ENCODE peak calls at places on chromosomes 11 and 22, in four cellular contexts. Z, A, E and J are unnamed samples. For H3K9me3, the result is how much of the 10 kb centered on the place peaks cover.

GRCh38 chr11:63775221-63775620 is 6.6 kb upstream of the ZFTA start:
- DNase-seq in E (no peak), A (no peak), Z (no peak), J (no peak)

GRCh38 chr22:36838119-36839030 is 21.5 kb upstream of the PVALB start:
- DNase-seq in Z (no peak), A (no peak), E (no peak), J (no peak)

GRCh38 chr22:49266561-49267519 is 560.8 kb downstream of the BRD1 start:
- DNase-seq in Z (peak), A (no peak), E (no peak), J (no peak)

GRCh38 chr11:83249972-83250593 is 36.1 kb downstream of the CCDC90B start:
- DNase-seq in Z (no peak), A (peak), E (no peak), J (peak)

GRCh38 chr11:67060111-67060522 is 3.5 kb downstream of the RHOD start:
- DNase-seq in Z (no peak), E (no peak), A (no peak), J (no peak)

GRCh38 chr11:121099364-121099763 is 1.7 kb upstream of the TECTA start:
- DNase-seq in A (no peak), Z (no peak), E (no peak), J (no peak)

GRCh38 chr11:80899381-80899780 is 1458.6 kb upstream of the TENM4 start:
- DNase-seq in E (no peak), Z (no peak), A (peak), J (no peak)

GRCh38 chr11:115579181-115579825 is 75.1 kb upstream of the CADM1 start:
- DNase-seq in Z (no peak), A (no peak), E (no peak), J (no peak)

GRCh38 chr11:10326080-10326964 is 21.4 kb downstream of the ADM start:
- DNase-seq in E (peak), Z (peak), A (peak), J (no peak)

GRCh38 chr22:30261134-30261533 is 5.5 kb downstream of the OSM start:
- DNase-seq in Z (no peak), E (no peak), A (no peak), J (no peak)

GRCh38 chr11:17760102-17761029 is 25.8 kb downstream of the KCNC1 start:
- DNase-seq in A (peak), E (peak), Z (no peak), J (peak)

GRCh38 chr11:18013790-18014507 is 1.1 kb upstream of the SERGEF start:
- DNase-seq in Z (no peak), A (peak), E (no peak), J (no peak)

GRCh38 chr11:93904711-93905110 is 54.3 kb upstream of the VSTM5 start:
- DNase-seq in A (no peak), Z (no peak), E (no peak), J (no peak)

GRCh38 chr11:78208257-78209165 is 19.8 kb downstream of the USP35 start:
- DNase-seq in A (peak), Z (no peak), E (no peak), J (no peak)

GRCh38 chr11:54832676-54833075 is 126.0 kb downstream of the OR4A5 start:
- DNase-seq in A (no peak), E (no peak), Z (no peak), J (no peak)
- H3K9me3 ChIP-seq in A (under half), E (half or more), Z (under half), J (under half)

DNA sequence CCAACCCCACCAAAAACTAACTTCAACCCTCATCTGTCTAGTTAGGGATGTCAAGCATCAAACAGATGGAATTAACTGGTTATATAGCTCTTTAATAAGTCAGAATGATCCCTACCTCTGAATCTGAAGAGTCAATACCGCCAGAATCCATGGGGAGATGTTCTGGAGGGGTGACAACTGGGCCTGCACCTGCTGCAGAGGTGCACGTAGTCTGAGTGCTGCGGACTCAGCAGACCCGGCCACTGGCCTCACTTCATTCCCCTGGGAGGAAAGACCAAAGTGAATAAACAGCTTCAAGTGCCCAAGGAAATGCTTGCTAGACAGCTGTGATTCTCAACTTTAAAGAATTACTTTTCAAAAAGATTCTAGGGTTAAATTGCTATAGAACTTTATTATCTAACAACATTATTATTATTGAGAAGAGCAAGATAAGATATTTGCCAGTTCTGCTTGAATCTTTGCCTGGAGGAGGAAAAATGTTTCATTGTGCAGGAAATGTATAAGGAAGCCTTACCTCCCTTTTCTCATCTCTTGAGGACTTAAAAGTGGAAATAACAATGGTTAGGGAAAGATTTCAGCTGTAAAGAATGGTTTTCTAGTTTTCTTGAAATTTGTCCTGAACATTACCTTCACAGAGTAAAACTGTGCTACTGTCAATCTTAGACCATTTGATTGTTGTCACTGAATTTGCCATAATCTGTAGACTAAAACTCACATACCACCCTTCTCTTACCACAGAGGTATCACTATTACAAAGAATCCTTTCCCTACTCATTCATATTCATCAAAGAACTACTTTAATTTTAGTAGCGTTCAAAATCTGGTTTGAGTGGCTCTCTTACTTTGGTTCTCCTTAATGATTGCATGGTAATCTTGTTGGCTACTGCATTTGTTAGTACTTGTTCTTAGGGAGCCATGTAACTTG is 4.2 kb downstream of the XBP1 start:
- DNase-seq in E (no peak), A (no peak), Z (no peak), J (no peak)
- H3K4me3 ChIP-seq in E (peak), A (no peak), Z (no peak), J (no peak)

GRCh38 chr22:44892803-44893730 is 116.7 kb downstream of the PHF21B start:
- DNase-seq in Z (no peak), E (no peak), A (no peak), J (no peak)
- H3K9me3 ChIP-seq in Z (under half), E (under half), A (under half), J (under half)

DNA sequence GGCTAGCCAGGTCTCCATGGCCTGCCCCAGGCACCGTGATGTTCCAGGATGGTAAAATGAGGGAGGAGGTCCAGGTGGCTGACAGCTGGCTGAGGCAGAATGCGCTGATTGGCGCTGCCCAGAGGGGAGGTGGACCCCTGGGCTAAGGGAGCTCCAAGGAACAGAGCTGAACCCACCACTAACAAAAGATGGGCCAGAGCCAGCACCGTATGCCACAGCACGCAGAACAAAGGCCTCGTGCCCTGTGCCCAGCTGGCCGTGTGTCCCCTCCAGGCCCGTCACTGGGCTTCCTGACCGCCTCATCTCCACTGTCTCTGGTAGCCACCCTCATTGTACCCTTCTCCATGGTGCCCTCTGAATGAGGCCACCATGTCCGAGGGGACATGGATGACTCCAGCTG is 19.6 kb upstream of the PRODH start:
- DNase-seq in A (no peak), Z (no peak), E (no peak), J (no peak)
- H3K4me3 ChIP-seq in A (no peak), Z (no peak), E (no peak), J (no peak)

DNA sequence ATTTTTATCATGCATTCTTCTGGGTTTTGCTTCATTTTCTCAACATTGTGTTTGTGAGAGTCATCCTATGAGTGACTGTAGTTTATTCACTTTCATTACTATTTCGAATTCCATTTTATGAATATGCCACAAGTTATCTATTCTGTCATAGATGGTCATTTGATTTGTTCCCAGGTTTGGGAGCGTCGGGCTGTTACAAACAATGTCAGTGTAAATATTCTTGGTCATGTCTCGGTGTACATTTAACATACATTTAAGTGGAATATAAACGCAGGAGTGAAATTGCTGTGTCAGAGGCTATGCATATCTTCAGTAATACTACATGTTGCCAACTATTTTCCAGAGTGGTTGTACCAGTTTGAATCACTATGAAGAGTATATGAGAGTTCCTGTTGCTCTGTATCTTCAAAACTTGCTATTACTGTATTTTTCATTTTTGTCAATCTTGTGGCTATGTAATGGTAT is 2.4 kb downstream of the TRIM44 start:
- DNase-seq in Z (no peak), A (no peak), E (no peak), J (no peak)
- H3K9me3 ChIP-seq in Z (under half), A (under half), E (under half), J (under half)

GRCh38 chr11:47407746-47408590 is at the start of gene SLC39A13:
- DNase-seq in A (peak), E (peak), Z (peak), J (peak)
- H3K4me3 ChIP-seq in A (peak), E (peak), Z (peak), J (peak)

DNA sequence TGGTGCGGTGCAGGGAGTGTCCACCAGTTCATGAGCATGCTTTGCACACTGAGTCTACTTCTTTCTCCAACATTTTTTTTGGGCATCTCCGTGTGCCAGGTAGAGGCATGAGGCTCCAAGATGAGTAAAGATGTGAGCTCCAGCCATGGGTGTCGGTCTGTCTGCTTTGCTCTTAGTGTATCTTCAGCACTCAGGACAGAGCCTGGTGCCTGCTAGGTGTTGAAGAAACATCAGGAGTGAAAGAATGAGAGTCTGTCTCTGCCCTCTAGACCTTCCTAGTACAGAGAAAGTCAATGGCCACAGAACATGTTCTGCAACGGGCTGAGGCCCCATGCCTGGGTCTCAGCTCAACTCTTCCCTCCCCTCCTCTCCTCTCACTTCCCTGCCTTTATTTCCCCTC is 486.5 kb downstream of the TBC1D22A start:
- DNase-seq in A (no peak), E (no peak), Z (no peak), J (no peak)
- H3K9me3 ChIP-seq in A (under half), E (under half), Z (under half), J (under half)

DNA sequence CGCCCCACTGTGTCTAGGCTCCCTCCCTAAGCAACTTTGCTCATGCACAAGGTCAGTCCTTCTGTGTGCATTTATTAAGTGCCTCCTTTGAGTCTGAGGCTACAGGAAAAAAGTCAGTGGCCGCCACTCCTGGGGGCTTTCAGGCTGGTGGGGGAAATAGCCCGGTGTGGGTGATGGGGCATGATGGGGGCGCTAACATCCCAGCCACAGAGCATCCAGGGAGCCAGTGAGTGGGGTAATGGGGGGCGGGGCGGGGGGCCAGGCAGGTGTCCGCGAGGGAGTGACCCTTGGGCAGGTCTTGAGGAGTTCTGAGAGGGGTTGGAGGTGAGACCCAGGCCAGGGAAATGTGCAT is 10.0 kb upstream of the EHD1 start:
- DNase-seq in E (no peak), A (no peak), Z (no peak), J (no peak)
- H3K4me3 ChIP-seq in E (peak), A (no peak), Z (peak), J (no peak)